ENCODE peak calls at places on chromosomes 7 and 10, in five cellular contexts. M is T-helper 9 cell; T is HEK293T; B is stimulated activated CD8-positive, alpha-beta memory T cell treated with anti-CD3 and anti-CD28 coated beads, Interleukin-4, amount 100 ng/mL, for 4 hours; K is stomach. A is an unnamed sample.

GRCh38 chr7:80346704-80347103 is 165.2 kb downstream of the GNAT3 start:
- DNase-seq in M (no peak), B (no peak), T (no peak), K (no peak), A (no peak)

GRCh38 chr7:21318190-21318915 is 109.5 kb upstream of the SP4 start:
- DNase-seq in M (no peak), B (no peak), T (no peak), K (no peak), A (no peak)

GRCh38 chr7:3042861-3043489 is 692 bp downstream of the CARD11 start:
- DNase-seq in T (no peak), M (peak), B (no peak), K (no peak), A (peak)

GRCh38 chr7:24251568-24251967 is 32.4 kb upstream of the NPY start:
- DNase-seq in T (no peak), B (no peak), K (no peak), M (no peak), A (no peak)

GRCh38 chr7:104979167-104979841 is 34.7 kb upstream of the KMT2E start:
- DNase-seq in M (no peak), K (no peak), B (no peak), T (peak), A (no peak)

GRCh38 chr10:111107023-111107422 is 30.2 kb downstream of the ADRA2A start:
- DNase-seq in T (no peak), K (peak), M (no peak), B (no peak), A (no peak)

GRCh38 chr7:157905740-157906461 is 569.1 kb downstream of the DNAJB6 start:
- DNase-seq in T (no peak), M (no peak), K (no peak), B (no peak), A (no peak)

GRCh38 chr7:34269084-34269483 is 363.7 kb downstream of the BMPER start:
- DNase-seq in T (no peak), M (no peak), B (no peak), K (no peak), A (no peak)

GRCh38 chr7:2129376-2130375 is 103.1 kb downstream of the MAD1L1 start:
- DNase-seq in K (no peak), B (no peak), T (no peak), M (no peak), A (no peak)

GRCh38 chr7:155951554-155952158 is 139.4 kb upstream of the SHH start:
- DNase-seq in M (no peak), K (peak), T (no peak), B (no peak), A (no peak)

GRCh38 chr10:78042058-78042751 is 8.5 kb downstream of the RPS24 start:
- DNase-seq in T (no peak), B (no peak), M (no peak), K (no peak), A (no peak)

GRCh38 chr7:98870071-98870651 is 347 bp upstream of the TMEM130 start:
- DNase-seq in M (peak), B (peak), K (no peak), T (peak), A (peak)

GRCh38 chr7:105055621-105056020 is 41.6 kb downstream of the KMT2E start:
- DNase-seq in K (no peak), T (no peak), M (no peak), B (no peak), A (no peak)

GRCh38 chr10:92074126-92074887 is 150.7 kb downstream of the BTAF1 start:
- DNase-seq in B (no peak), T (no peak), M (no peak), K (no peak), A (no peak)

GRCh38 chr10:26890956-26891355 is 30.2 kb upstream of the ABI1 start:
- DNase-seq in K (peak), T (peak), B (no peak), M (no peak), A (peak)

GRCh38 chr10:30769361-30769760 is 139.8 kb upstream of the LYZL2 start:
- DNase-seq in B (no peak), M (no peak), K (no peak), T (no peak), A (no peak)